ENCODE peak calls at places on chromosomes 7 and 10, in nine cellular contexts. One of them, this sample, is unnamed.

GRCh38 chr10:83229991-83230390 is 909.3 kb upstream of the GHITM start:
- DNase-seq in H9: peak
- DNase-seq in CD8-positive, alpha-beta memory T cell: no peak
- DNase-seq in cardiac fibroblast: no peak
- DNase-seq in IMR-90: no peak
- DNase-seq in fibroblast of lung: no peak
- DNase-seq in choroid plexus epithelial cell: no peak
- DNase-seq in left ventricle myocardium superior: no peak
- DNase-seq in amniotic epithelial cell: no peak
- DNase-seq in this sample: no peak

GRCh38 chr10:72173635-72174296 is 42.0 kb upstream of the ANAPC16 start:
- DNase-seq in H9: no peak
- DNase-seq in CD8-positive, alpha-beta memory T cell: no peak
- DNase-seq in cardiac fibroblast: peak
- DNase-seq in IMR-90: peak
- DNase-seq in fibroblast of lung: peak
- DNase-seq in choroid plexus epithelial cell: peak
- DNase-seq in left ventricle myocardium superior: no peak
- DNase-seq in amniotic epithelial cell: peak
- DNase-seq in this sample: no peak

GRCh38 chr7:50068850-50069551 is 24.0 kb downstream of the ZPBP start:
- DNase-seq in H9: peak
- DNase-seq in CD8-positive, alpha-beta memory T cell: peak
- DNase-seq in cardiac fibroblast: peak
- DNase-seq in IMR-90: no peak
- DNase-seq in fibroblast of lung: peak
- DNase-seq in choroid plexus epithelial cell: peak
- DNase-seq in left ventricle myocardium superior: no peak
- DNase-seq in amniotic epithelial cell: no peak
- DNase-seq in this sample: no peak

GRCh38 chr10:11918384-11918783 is 95.2 kb downstream of the PROSER2 start:
- DNase-seq in H9: no peak
- DNase-seq in CD8-positive, alpha-beta memory T cell: no peak
- DNase-seq in cardiac fibroblast: no peak
- DNase-seq in IMR-90: no peak
- DNase-seq in fibroblast of lung: no peak
- DNase-seq in choroid plexus epithelial cell: no peak
- DNase-seq in left ventricle myocardium superior: no peak
- DNase-seq in amniotic epithelial cell: no peak
- DNase-seq in this sample: no peak

GRCh38 chr7:148894596-148894995 is 10.5 kb upstream of the EZH2 start:
- DNase-seq in H9: no peak
- DNase-seq in CD8-positive, alpha-beta memory T cell: no peak
- DNase-seq in cardiac fibroblast: no peak
- DNase-seq in IMR-90: no peak
- DNase-seq in fibroblast of lung: no peak
- DNase-seq in choroid plexus epithelial cell: no peak
- DNase-seq in left ventricle myocardium superior: no peak
- DNase-seq in amniotic epithelial cell: no peak
- DNase-seq in this sample: no peak

GRCh38 chr10:19003341-19003740 is 45.3 kb upstream of the MALRD1 start:
- DNase-seq in H9: no peak
- DNase-seq in CD8-positive, alpha-beta memory T cell: no peak
- DNase-seq in cardiac fibroblast: peak
- DNase-seq in IMR-90: no peak
- DNase-seq in fibroblast of lung: no peak
- DNase-seq in choroid plexus epithelial cell: peak
- DNase-seq in left ventricle myocardium superior: no peak
- DNase-seq in amniotic epithelial cell: no peak
- DNase-seq in this sample: no peak

GRCh38 chr10:22258471-22258870 is 40.7 kb upstream of the EBLN1 start:
- DNase-seq in H9: no peak
- DNase-seq in CD8-positive, alpha-beta memory T cell: no peak
- DNase-seq in cardiac fibroblast: no peak
- DNase-seq in IMR-90: no peak
- DNase-seq in fibroblast of lung: no peak
- DNase-seq in choroid plexus epithelial cell: no peak
- DNase-seq in left ventricle myocardium superior: no peak
- DNase-seq in amniotic epithelial cell: no peak
- DNase-seq in this sample: no peak

GRCh38 chr10:121792198-121792597 is 135.6 kb downstream of the ATE1 start:
- DNase-seq in H9: no peak
- DNase-seq in CD8-positive, alpha-beta memory T cell: no peak
- DNase-seq in cardiac fibroblast: peak
- DNase-seq in IMR-90: peak
- DNase-seq in fibroblast of lung: peak
- DNase-seq in choroid plexus epithelial cell: peak
- DNase-seq in left ventricle myocardium superior: no peak
- DNase-seq in amniotic epithelial cell: peak
- DNase-seq in this sample: no peak

GRCh38 chr7:101817930-101818698 is 688 bp downstream of the CUX1 start:
- DNase-seq in H9: no peak
- DNase-seq in CD8-positive, alpha-beta memory T cell: no peak
- DNase-seq in cardiac fibroblast: peak
- DNase-seq in IMR-90: peak
- DNase-seq in fibroblast of lung: peak
- DNase-seq in choroid plexus epithelial cell: peak
- DNase-seq in left ventricle myocardium superior: no peak
- DNase-seq in amniotic epithelial cell: peak
- DNase-seq in this sample: no peak

GRCh38 chr7:37109016-37109415 is 339.6 kb downstream of the ELMO1 start:
- DNase-seq in H9: no peak
- DNase-seq in CD8-positive, alpha-beta memory T cell: no peak
- DNase-seq in cardiac fibroblast: no peak
- DNase-seq in IMR-90: no peak
- DNase-seq in fibroblast of lung: no peak
- DNase-seq in choroid plexus epithelial cell: no peak
- DNase-seq in left ventricle myocardium superior: no peak
- DNase-seq in amniotic epithelial cell: no peak
- DNase-seq in this sample: peak

GRCh38 chr7:1053816-1054370 is 9.5 kb downstream of the GPR146 start:
- DNase-seq in H9: no peak
- DNase-seq in CD8-positive, alpha-beta memory T cell: no peak
- DNase-seq in cardiac fibroblast: no peak
- DNase-seq in IMR-90: no peak
- DNase-seq in fibroblast of lung: no peak
- DNase-seq in choroid plexus epithelial cell: no peak
- DNase-seq in left ventricle myocardium superior: no peak
- DNase-seq in amniotic epithelial cell: no peak
- DNase-seq in this sample: no peak

GRCh38 chr7:37833107-37833817 is 15.1 kb upstream of the NME8 start:
- DNase-seq in H9: peak
- DNase-seq in CD8-positive, alpha-beta memory T cell: peak
- DNase-seq in cardiac fibroblast: peak
- DNase-seq in IMR-90: peak
- DNase-seq in fibroblast of lung: peak
- DNase-seq in choroid plexus epithelial cell: peak
- DNase-seq in left ventricle myocardium superior: peak
- DNase-seq in amniotic epithelial cell: peak
- DNase-seq in this sample: peak

GRCh38 chr10:43001427-43001795 is 75.5 kb upstream of the RET start:
- DNase-seq in H9: no peak
- DNase-seq in CD8-positive, alpha-beta memory T cell: no peak
- DNase-seq in cardiac fibroblast: no peak
- DNase-seq in IMR-90: no peak
- DNase-seq in fibroblast of lung: no peak
- DNase-seq in choroid plexus epithelial cell: no peak
- DNase-seq in left ventricle myocardium superior: no peak
- DNase-seq in amniotic epithelial cell: no peak
- DNase-seq in this sample: no peak

GRCh38 chr7:131861620-131862346 is 305.4 kb upstream of the PODXL start:
- DNase-seq in H9: no peak
- DNase-seq in CD8-positive, alpha-beta memory T cell: no peak
- DNase-seq in cardiac fibroblast: peak
- DNase-seq in IMR-90: peak
- DNase-seq in fibroblast of lung: peak
- DNase-seq in choroid plexus epithelial cell: peak
- DNase-seq in left ventricle myocardium superior: no peak
- DNase-seq in amniotic epithelial cell: no peak
- DNase-seq in this sample: no peak

GRCh38 chr7:90402785-90403173 is 482 bp upstream of the CLDN12 start:
- DNase-seq in H9: no peak
- DNase-seq in CD8-positive, alpha-beta memory T cell: no peak
- DNase-seq in cardiac fibroblast: no peak
- DNase-seq in IMR-90: no peak
- DNase-seq in fibroblast of lung: no peak
- DNase-seq in choroid plexus epithelial cell: no peak
- DNase-seq in left ventricle myocardium superior: no peak
- DNase-seq in amniotic epithelial cell: no peak
- DNase-seq in this sample: no peak

GRCh38 chr7:68699090-68699711 is 899.1 kb upstream of the AUTS2 start:
- DNase-seq in H9: no peak
- DNase-seq in CD8-positive, alpha-beta memory T cell: no peak
- DNase-seq in cardiac fibroblast: peak
- DNase-seq in IMR-90: peak
- DNase-seq in fibroblast of lung: peak
- DNase-seq in choroid plexus epithelial cell: peak
- DNase-seq in left ventricle myocardium superior: no peak
- DNase-seq in amniotic epithelial cell: peak
- DNase-seq in this sample: no peak

GRCh38 chr10:62978417-62978955 is 154.6 kb upstream of the NRBF2 start:
- DNase-seq in H9: no peak
- DNase-seq in CD8-positive, alpha-beta memory T cell: no peak
- DNase-seq in cardiac fibroblast: no peak
- DNase-seq in IMR-90: no peak
- DNase-seq in fibroblast of lung: peak
- DNase-seq in choroid plexus epithelial cell: no peak
- DNase-seq in left ventricle myocardium superior: no peak
- DNase-seq in amniotic epithelial cell: no peak
- DNase-seq in this sample: no peak

GRCh38 chr10:12847361-12847975 is 154.0 kb downstream of the CCDC3 start:
- DNase-seq in H9: peak
- DNase-seq in CD8-positive, alpha-beta memory T cell: no peak
- DNase-seq in cardiac fibroblast: no peak
- DNase-seq in IMR-90: no peak
- DNase-seq in fibroblast of lung: no peak
- DNase-seq in choroid plexus epithelial cell: no peak
- DNase-seq in left ventricle myocardium superior: no peak
- DNase-seq in amniotic epithelial cell: no peak
- DNase-seq in this sample: no peak

GRCh38 chr7:92678291-92678920 is 88.2 kb upstream of the FAM133B start:
- DNase-seq in H9: no peak
- DNase-seq in CD8-positive, alpha-beta memory T cell: no peak
- DNase-seq in cardiac fibroblast: no peak
- DNase-seq in IMR-90: no peak
- DNase-seq in fibroblast of lung: no peak
- DNase-seq in choroid plexus epithelial cell: no peak
- DNase-seq in left ventricle myocardium superior: no peak
- DNase-seq in amniotic epithelial cell: no peak
- DNase-seq in this sample: no peak

GRCh38 chr10:63494951-63495350 is 26.2 kb upstream of the REEP3 start:
- DNase-seq in H9: no peak
- DNase-seq in CD8-positive, alpha-beta memory T cell: no peak
- DNase-seq in cardiac fibroblast: no peak
- DNase-seq in IMR-90: no peak
- DNase-seq in fibroblast of lung: no peak
- DNase-seq in choroid plexus epithelial cell: no peak
- DNase-seq in left ventricle myocardium superior: no peak
- DNase-seq in amniotic epithelial cell: no peak
- DNase-seq in this sample: no peak

GRCh38 chr7:108109216-108109908 is 20.8 kb downstream of the LAMB4 start:
- DNase-seq in H9: no peak
- DNase-seq in CD8-positive, alpha-beta memory T cell: no peak
- DNase-seq in cardiac fibroblast: peak
- DNase-seq in IMR-90: no peak
- DNase-seq in fibroblast of lung: no peak
- DNase-seq in choroid plexus epithelial cell: peak
- DNase-seq in left ventricle myocardium superior: no peak
- DNase-seq in amniotic epithelial cell: no peak
- DNase-seq in this sample: no peak

GRCh38 chr7:11379641-11380040 is 406.0 kb downstream of the PHF14 start:
- DNase-seq in H9: no peak
- DNase-seq in CD8-positive, alpha-beta memory T cell: no peak
- DNase-seq in cardiac fibroblast: no peak
- DNase-seq in IMR-90: no peak
- DNase-seq in fibroblast of lung: no peak
- DNase-seq in choroid plexus epithelial cell: peak
- DNase-seq in left ventricle myocardium superior: no peak
- DNase-seq in amniotic epithelial cell: peak
- DNase-seq in this sample: no peak

GRCh38 chr7:133352430-133352829 is 99.6 kb downstream of the EXOC4 start:
- DNase-seq in H9: no peak
- DNase-seq in CD8-positive, alpha-beta memory T cell: no peak
- DNase-seq in cardiac fibroblast: no peak
- DNase-seq in IMR-90: no peak
- DNase-seq in fibroblast of lung: no peak
- DNase-seq in choroid plexus epithelial cell: no peak
- DNase-seq in left ventricle myocardium superior: no peak
- DNase-seq in amniotic epithelial cell: no peak
- DNase-seq in this sample: no peak

GRCh38 chr7:126535176-126535575 is 717.6 kb downstream of the GRM8 start:
- DNase-seq in H9: no peak
- DNase-seq in CD8-positive, alpha-beta memory T cell: no peak
- DNase-seq in cardiac fibroblast: no peak
- DNase-seq in IMR-90: no peak
- DNase-seq in fibroblast of lung: no peak
- DNase-seq in choroid plexus epithelial cell: no peak
- DNase-seq in left ventricle myocardium superior: no peak
- DNase-seq in amniotic epithelial cell: no peak
- DNase-seq in this sample: no peak

GRCh38 chr7:105769951-105770628 is 106.3 kb downstream of the ATXN7L1 start:
- DNase-seq in H9: no peak
- DNase-seq in CD8-positive, alpha-beta memory T cell: no peak
- DNase-seq in cardiac fibroblast: peak
- DNase-seq in IMR-90: peak
- DNase-seq in fibroblast of lung: no peak
- DNase-seq in choroid plexus epithelial cell: no peak
- DNase-seq in left ventricle myocardium superior: no peak
- DNase-seq in amniotic epithelial cell: no peak
- DNase-seq in this sample: peak

GRCh38 chr7:79770053-79770452 is 316.6 kb upstream of the MAGI2 start:
- DNase-seq in H9: no peak
- DNase-seq in CD8-positive, alpha-beta memory T cell: no peak
- DNase-seq in cardiac fibroblast: peak
- DNase-seq in IMR-90: no peak
- DNase-seq in fibroblast of lung: no peak
- DNase-seq in choroid plexus epithelial cell: peak
- DNase-seq in left ventricle myocardium superior: no peak
- DNase-seq in amniotic epithelial cell: peak
- DNase-seq in this sample: no peak

GRCh38 chr7:139731802-139732470 is 45.9 kb downstream of the HIPK2 start:
- DNase-seq in H9: no peak
- DNase-seq in CD8-positive, alpha-beta memory T cell: no peak
- DNase-seq in cardiac fibroblast: peak
- DNase-seq in IMR-90: peak
- DNase-seq in fibroblast of lung: peak
- DNase-seq in choroid plexus epithelial cell: peak
- DNase-seq in left ventricle myocardium superior: peak
- DNase-seq in amniotic epithelial cell: peak
- DNase-seq in this sample: peak

GRCh38 chr10:88979153-88979562 is 11.4 kb upstream of the FAS start:
- DNase-seq in H9: no peak
- DNase-seq in CD8-positive, alpha-beta memory T cell: no peak
- DNase-seq in cardiac fibroblast: peak
- DNase-seq in IMR-90: peak
- DNase-seq in fibroblast of lung: peak
- DNase-seq in choroid plexus epithelial cell: peak
- DNase-seq in left ventricle myocardium superior: peak
- DNase-seq in amniotic epithelial cell: peak
- DNase-seq in this sample: peak

This sample was measured in AG08396.